ENCODE peak calls at places on chromosomes 3 and 15, in five cellular contexts. C is cortex of kidney; T is naive thymus-derived CD8-positive, alpha-beta T cell; Q is NCI-H774; F is NCI-H2081. I is an unnamed sample.

GRCh38 chr15:76169013-76169412 is 109.2 kb downstream of the TMEM266 start:
- DNase-seq in T (no peak), Q (no peak), C (no peak), F (no peak), I (no peak)

GRCh38 chr3:159672728-159673471 is 315.7 kb upstream of the IL12A start:
- DNase-seq in F (no peak), Q (no peak), T (no peak), C (no peak), I (no peak)

GRCh38 chr15:42584031-42584765 is 8.8 kb downstream of the STARD9 start:
- DNase-seq in T (no peak), F (no peak), Q (no peak), C (no peak), I (no peak)

GRCh38 chr3:119604878-119605277 is 7.2 kb downstream of the PLA1A start:
- DNase-seq in C (no peak), T (no peak), F (no peak), Q (no peak), I (no peak)

GRCh38 chr3:117084739-117085270 is 375.2 kb downstream of the TUSC7 start:
- DNase-seq in Q (no peak), F (no peak), C (no peak), T (no peak), I (no peak)

GRCh38 chr3:44048196-44048924 is 193.3 kb upstream of the TOPAZ1 start:
- DNase-seq in C (no peak), T (no peak), Q (no peak), F (no peak), I (no peak)

GRCh38 chr15:66462630-66463029 is 34.9 kb downstream of the SNAPC5 start:
- DNase-seq in F (no peak), T (no peak), Q (no peak), C (no peak), I (no peak)

GRCh38 chr15:63048986-63049665 is 6.6 kb downstream of the TPM1 start:
- DNase-seq in Q (no peak), T (peak), C (no peak), F (peak), I (no peak)

GRCh38 chr3:170267793-170268192 is 45.6 kb downstream of the PRKCI start:
- DNase-seq in Q (no peak), F (peak), T (no peak), C (no peak), I (no peak)

GRCh38 chr3:13642597-13642996 is 93.7 kb downstream of the FBLN2 start:
- DNase-seq in Q (no peak), F (no peak), C (no peak), T (no peak), I (no peak)

GRCh38 chr3:110567032-110567431 is 504.6 kb upstream of the NECTIN3 start:
- DNase-seq in F (no peak), C (no peak), Q (no peak), T (no peak), I (no peak)

GRCh38 chr15:72521682-72522081 is 47.6 kb downstream of the ARIH1 start:
- DNase-seq in T (no peak), Q (no peak), C (no peak), F (no peak), I (no peak)

GRCh38 chr3:194137314-194138097 is 1.6 kb downstream of the HES1 start:
- DNase-seq in F (peak), C (no peak), Q (peak), T (peak), I (peak)

GRCh38 chr3:56691165-56692000 is 8.3 kb upstream of the TASOR start:
- DNase-seq in F (no peak), C (no peak), Q (no peak), T (no peak), I (no peak)

GRCh38 chr3:42802876-42803799 is 1.2 kb downstream of the HIGD1A start:
- DNase-seq in Q (no peak), C (no peak), T (no peak), F (peak), I (no peak)

GRCh38 chr3:170719300-170719699 is 133.4 kb upstream of the SLC7A14 start:
- DNase-seq in F (no peak), T (no peak), C (no peak), Q (no peak), I (no peak)

GRCh38 chr3:42031808-42032475 is 59.2 kb upstream of the TRAK1 start:
- DNase-seq in F (no peak), T (no peak), C (no peak), Q (no peak), I (no peak)

GRCh38 chr3:79521221-79521848 is 246.5 kb downstream of the ROBO1 start:
- DNase-seq in F (peak), T (no peak), Q (peak), C (no peak), I (no peak)

GRCh38 chr3:69819283-69819682 is 80.0 kb downstream of the MITF start:
- DNase-seq in Q (no peak), T (no peak), C (no peak), F (no peak), I (no peak)

GRCh38 chr15:89673162-89673506 is 6.0 kb downstream of the PLIN1 start:
- DNase-seq in Q (no peak), F (no peak), C (no peak), T (no peak), I (no peak)

GRCh38 chr15:92655178-92655995 is at the start of gene FAM174B:
- DNase-seq in C (no peak), T (peak), F (peak), Q (peak), I (no peak)

GRCh38 chr15:49809894-49810594 is 189.2 kb downstream of the DTWD1 start:
- DNase-seq in F (no peak), Q (no peak), C (no peak), T (no peak), I (no peak)